ENCODE peak calls at places on chromosome 14, in six cellular contexts. D is H1, P is neuronal stem cell, G is mesendoderm, X is H9, V is mesenchymal stem cell. Z is an unnamed sample.

GRCh38 chr14:101363880-101364391 is 197.4 kb upstream of the DIO3 start:
- DNase-seq in P (no peak), D (no peak), V (no peak), G (no peak), X (no peak), Z (no peak)

GRCh38 chr14:60220084-60220483 is 28.9 kb upstream of the PPM1A start:
- DNase-seq in X (no peak), G (no peak), V (no peak), D (no peak), P (no peak), Z (no peak)

GRCh38 chr14:52021971-52022600 is 32.7 kb downstream of the RTRAF start:
- DNase-seq in X (no peak), G (no peak), P (no peak), V (peak; percentile 54), D (no peak), Z (peak; percentile 44)

GRCh38 chr14:34978444-34978843 is 4.3 kb upstream of the SRP54 start:
- DNase-seq in V (no peak), P (no peak), X (no peak), G (no peak), D (no peak), Z (no peak)

GRCh38 chr14:50036637-50037036 is 79.7 kb downstream of the VCPKMT start:
- DNase-seq in X (no peak), V (no peak), D (no peak), P (no peak), G (no peak), Z (no peak)

GRCh38 chr14:49193365-49194050 is 392.7 kb downstream of the RPS29 start:
- DNase-seq in X (no peak), V (no peak), P (no peak), D (no peak), G (no peak), Z (no peak)

GRCh38 chr14:49970474-49971147 is 77.7 kb downstream of the ARF6 start:
- DNase-seq in D (no peak), P (no peak), V (peak; percentile 64), G (no peak), X (no peak), Z (peak; percentile 49)

GRCh38 chr14:100784523-100785337 is 41.2 kb upstream of the MEG3 start:
- DNase-seq in D (no peak), G (no peak), V (no peak), P (no peak), X (no peak), Z (no peak)

GRCh38 chr14:98233656-98234055 is 1038.3 kb downstream of the BCL11B start:
- DNase-seq in V (no peak), G (peak; percentile 18), D (no peak), P (peak; percentile 29), X (no peak), Z (no peak)

GRCh38 chr14:100810861-100811461 is 15.0 kb upstream of the MEG3 start:
- DNase-seq in D (no peak), X (no peak), V (no peak), P (no peak), G (peak; percentile 22), Z (no peak)

GRCh38 chr14:106268013-106268727 is 741.8 kb downstream of the TMEM121 start:
- DNase-seq in G (no peak), X (no peak), P (no peak), V (no peak), D (no peak), Z (no peak)

GRCh38 chr14:91309756-91310280 is 65.3 kb upstream of the GPR68 start:
- DNase-seq in G (no peak), P (no peak), D (no peak), X (no peak), V (no peak), Z (no peak)

GRCh38 chr14:91313154-91313850 is 68.8 kb upstream of the GPR68 start:
- DNase-seq in G (no peak), V (no peak), X (no peak), D (no peak), P (no peak), Z (no peak)

GRCh38 chr14:91308337-91308736 is 63.8 kb upstream of the GPR68 start:
- DNase-seq in V (no peak), D (no peak), P (no peak), G (no peak), X (no peak), Z (no peak)

GRCh38 chr14:91311284-91311662 is 66.8 kb upstream of the GPR68 start:
- DNase-seq in X (no peak), G (no peak), V (no peak), D (no peak), P (no peak), Z (no peak)

GRCh38 chr14:91310620-91311283 is 66.2 kb upstream of the GPR68 start:
- DNase-seq in P (no peak), G (no peak), X (no peak), D (no peak), V (no peak), Z (no peak)
- H3K4ac ChIP-seq in P (no peak overlapping the region), G (no peak overlapping the region), X (no peak overlapping the region), D (no peak overlapping the region), V (no peak overlapping the region), Z (no peak overlapping the region)

DNA sequence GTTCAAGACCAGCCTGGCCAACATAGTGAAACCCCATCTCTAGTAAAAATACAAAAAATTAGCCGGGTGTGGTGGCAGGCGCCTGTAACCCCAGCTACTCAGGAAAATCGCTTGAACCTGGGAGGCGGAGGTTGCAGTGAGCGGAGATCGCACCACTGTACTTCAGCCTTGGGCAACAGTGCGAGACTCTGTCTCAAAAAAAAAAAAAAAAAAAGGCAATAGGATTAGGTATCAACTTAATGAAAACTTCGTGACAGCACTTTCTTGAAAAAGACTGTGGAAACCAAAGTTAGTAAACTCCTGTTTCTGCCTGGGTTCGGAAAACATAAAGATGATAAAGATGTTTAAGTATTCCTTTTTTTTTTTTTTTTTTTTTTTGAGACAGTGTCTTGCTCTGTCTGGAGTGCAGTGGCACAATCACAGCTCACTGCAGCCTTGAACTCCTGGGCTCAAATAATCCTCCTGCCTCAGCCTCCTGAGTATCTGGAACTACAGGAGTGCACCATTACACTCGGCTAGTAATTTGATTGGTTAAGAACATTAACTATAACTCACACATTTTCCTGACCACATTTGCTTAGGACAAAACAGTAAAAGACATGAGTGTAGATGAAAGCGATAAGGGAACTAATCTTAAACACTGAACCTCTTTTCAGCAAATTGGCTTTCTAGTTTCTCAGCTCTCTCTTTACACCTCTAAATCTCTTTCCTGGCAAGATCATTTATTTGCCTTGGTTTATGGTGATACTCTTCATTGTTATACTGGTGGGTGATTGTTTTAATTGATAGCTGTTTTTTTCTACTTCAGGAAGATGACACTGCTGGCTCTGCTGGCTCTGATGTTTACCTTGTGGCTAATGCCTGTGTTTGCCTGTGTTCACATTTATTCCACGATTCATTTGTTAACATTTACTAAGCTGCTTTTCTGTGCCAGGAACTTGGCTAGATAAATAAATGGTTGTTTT is 15.8 kb downstream of the HIF1A start:
- DNase-seq in V (peak; percentile 56), P (no peak), X (no peak), G (no peak), D (no peak), Z (no peak)
- H3K4ac ChIP-seq in V (no peak overlapping the region), P (no peak overlapping the region), X (no peak overlapping the region), G (no peak overlapping the region), D (no peak overlapping the region), Z (no peak overlapping the region)

DNA sequence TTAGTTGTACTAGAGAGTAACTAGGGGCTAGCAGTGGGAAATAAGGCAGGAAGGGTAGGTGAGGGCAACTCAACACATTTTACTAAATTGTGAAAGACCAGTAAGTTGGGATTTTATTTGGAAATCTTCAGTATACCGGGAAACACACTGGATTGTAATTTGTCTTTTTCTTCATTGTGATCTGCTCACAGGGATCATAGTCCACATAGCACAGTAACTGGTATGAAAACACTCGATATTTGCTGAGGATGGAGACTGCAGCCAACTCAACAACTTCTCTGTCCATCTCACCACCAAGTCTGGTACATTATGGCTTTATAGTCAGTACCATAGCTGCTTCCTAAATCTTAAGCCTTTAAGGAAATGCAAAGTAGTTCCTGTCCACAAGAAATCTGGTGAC is 2.5 kb downstream of the SLIRP start:
- DNase-seq in V (no peak), D (no peak), X (no peak), G (no peak), P (no peak), Z (no peak)
- H3K4ac ChIP-seq in V (no peak overlapping the region), D (no peak overlapping the region), X (no peak overlapping the region), G (no peak overlapping the region), P (no peak overlapping the region), Z (no peak overlapping the region)

GRCh38 chr14:68971411-68972035 is 7.6 kb downstream of the ACTN1 start:
- DNase-seq in V (no peak), G (no peak), P (no peak), D (no peak), X (no peak), Z (no peak)
- H3K4ac ChIP-seq in V (no peak overlapping the region), G (no peak overlapping the region), P (no peak overlapping the region), D (no peak overlapping the region), X (no peak overlapping the region), Z (peak overlapping the region; percentile 87)

DNA sequence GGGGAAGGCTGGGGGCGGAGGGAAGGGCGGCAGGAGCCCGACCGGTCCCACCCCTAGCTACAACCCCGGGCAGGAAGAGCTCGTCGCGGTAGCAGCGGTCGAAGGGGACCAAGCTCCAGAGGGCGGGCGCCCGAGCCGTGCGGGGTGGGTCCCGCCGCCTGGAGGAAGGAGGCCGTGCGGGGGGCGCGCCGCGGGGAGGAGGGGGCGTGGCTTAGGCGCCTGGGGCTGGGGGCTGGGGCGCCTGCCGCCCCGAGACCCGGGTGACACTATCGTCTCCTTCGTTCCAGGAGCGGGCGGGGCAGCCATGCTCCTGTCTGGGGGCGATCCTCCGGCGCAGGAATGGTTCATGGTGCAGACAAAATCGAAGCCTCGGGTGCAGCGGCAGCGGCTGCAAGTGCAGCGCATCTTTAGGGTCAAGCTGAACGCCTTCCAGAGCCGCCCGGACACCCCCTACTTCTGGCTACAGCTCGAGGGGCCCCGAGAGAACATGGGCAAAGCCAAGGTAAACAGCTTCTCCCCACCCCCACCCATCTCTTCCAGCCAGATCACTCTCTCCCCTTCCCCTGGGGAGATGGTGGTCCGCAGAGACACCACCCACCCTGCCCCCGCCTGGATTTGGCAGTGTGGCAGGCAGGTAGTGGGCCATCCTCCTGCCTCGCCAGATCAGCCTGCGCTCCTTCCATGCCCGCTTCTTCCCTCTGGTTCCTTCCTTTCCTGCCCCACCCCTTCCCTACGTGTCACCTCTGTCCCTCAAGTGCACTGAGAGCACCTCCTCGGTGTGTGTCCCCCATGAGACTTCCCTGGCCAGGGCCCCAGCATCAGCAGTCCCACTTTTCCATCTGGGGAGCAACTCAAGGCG is at the start of gene NYNRIN:
- DNase-seq in V (peak; percentile 50), P (peak; percentile 62), D (peak; percentile 81), X (peak; percentile 73), G (peak; percentile 76), Z (peak; percentile 12)
- H3K4ac ChIP-seq in V (peak within 1 kb of the TSS; percentile 85), P (no peak within 1 kb of the TSS), D (peak within 1 kb of the TSS; percentile 36), X (no peak within 1 kb of the TSS), G (peak within 1 kb of the TSS; percentile 65), Z (peak within 1 kb of the TSS; percentile 87)

GRCh38 chr14:54488646-54489317 is at the start of gene GMFB:
- DNase-seq in V (peak; percentile 93), D (peak; percentile 84), X (peak; percentile 90), G (peak; percentile 95), P (peak; percentile 84), Z (peak; percentile 91)
- H3K4ac ChIP-seq in V (peak within 1 kb of the TSS; percentile 99), D (peak within 1 kb of the TSS; percentile 57), X (no peak within 1 kb of the TSS), G (peak within 1 kb of the TSS; percentile 89), P (peak within 1 kb of the TSS; percentile 59), Z (peak within 1 kb of the TSS; percentile 93)